ENCODE peak calls at places on chromosomes 5 and 9, in four cellular contexts. Y is K562, Z is A549, L is HepG2. J is an unnamed sample.
A peak's percentile ranks its signal among the peaks of the same experiment; 100 is the strongest.

GRCh38 chr5:172411423-172412111 is 42.8 kb downstream of the SH3PXD2B start:
- DNase-seq in L (no peak), Z (no peak), Y (no peak), J (no peak)

GRCh38 chr5:78638423-78638822 is 10.1 kb downstream of the LHFPL2 start:
- DNase-seq in L (peak; percentile 56), Y (no peak), Z (peak; percentile 84), J (no peak)

GRCh38 chr9:28032178-28032532 is 458.9 kb upstream of the C9orf72 start:
- DNase-seq in L (no peak), Z (no peak), Y (no peak), J (no peak)

GRCh38 chr9:129613520-129614175 is 7.3 kb downstream of the C9orf50 start:
- DNase-seq in Y (no peak), L (no peak), Z (no peak), J (no peak)

GRCh38 chr9:80976417-80976816 is 712.9 kb downstream of the TLE1 start:
- DNase-seq in L (no peak), Z (no peak), Y (no peak), J (no peak)

GRCh38 chr5:9358961-9359686 is 186.8 kb downstream of the SEMA5A start:
- DNase-seq in Y (no peak), Z (no peak), L (no peak), J (no peak)

GRCh38 chr5:74626386-74627222 is 13.9 kb downstream of the ENC1 start:
- DNase-seq in L (no peak), Z (no peak), Y (no peak), J (no peak)

GRCh38 chr5:146048994-146049703 is 56.2 kb downstream of the PLAC8L1 start:
- DNase-seq in Z (peak; percentile 81), L (peak; percentile 66), Y (peak; percentile 78), J (peak; percentile 64)

GRCh38 chr9:70602364-70603019 is 188.0 kb upstream of the KLF9 start:
- DNase-seq in Z (peak; percentile 59), L (peak; percentile 64), Y (peak; percentile 55), J (peak; percentile 52)

GRCh38 chr5:81353189-81353588 is 40.7 kb downstream of the ACOT12 start:
- DNase-seq in Z (no peak), L (peak; percentile 85), Y (no peak), J (no peak)

GRCh38 chr5:81429363-81429762 is 35.4 kb upstream of the ACOT12 start:
- DNase-seq in L (no peak), Y (no peak), Z (no peak), J (no peak)

GRCh38 chr5:103393131-103393754 is 134.7 kb downstream of the MACIR start:
- DNase-seq in L (no peak), Y (no peak), Z (no peak), J (no peak)

GRCh38 chr5:142478116-142478515 is 153.3 kb upstream of the SPRY4 start:
- DNase-seq in L (no peak), Z (no peak), Y (no peak), J (no peak)

GRCh38 chr5:34655354-34655991 is 655 bp upstream of the RAI14 start:
- DNase-seq in L (peak; percentile 33), Z (peak; percentile 61), Y (peak; percentile 70), J (peak; percentile 38)

GRCh38 chr9:75797181-75797580 is 93.3 kb upstream of the PCSK5 start:
- DNase-seq in Z (no peak), Y (no peak), L (no peak), J (no peak)

GRCh38 chr9:130447193-130447816 is 2.5 kb downstream of the ASS1 start:
- DNase-seq in Z (no peak), L (no peak), Y (no peak), J (no peak)

GRCh38 chr5:35877655-35878054 is 21.0 kb downstream of the IL7R start:
- DNase-seq in Y (no peak), Z (no peak), L (no peak), J (no peak)

GRCh38 chr9:133119461-133120342 is 1.3 kb downstream of the RALGDS start:
- DNase-seq in Z (no peak), L (no peak), Y (no peak), J (no peak)

DNA sequence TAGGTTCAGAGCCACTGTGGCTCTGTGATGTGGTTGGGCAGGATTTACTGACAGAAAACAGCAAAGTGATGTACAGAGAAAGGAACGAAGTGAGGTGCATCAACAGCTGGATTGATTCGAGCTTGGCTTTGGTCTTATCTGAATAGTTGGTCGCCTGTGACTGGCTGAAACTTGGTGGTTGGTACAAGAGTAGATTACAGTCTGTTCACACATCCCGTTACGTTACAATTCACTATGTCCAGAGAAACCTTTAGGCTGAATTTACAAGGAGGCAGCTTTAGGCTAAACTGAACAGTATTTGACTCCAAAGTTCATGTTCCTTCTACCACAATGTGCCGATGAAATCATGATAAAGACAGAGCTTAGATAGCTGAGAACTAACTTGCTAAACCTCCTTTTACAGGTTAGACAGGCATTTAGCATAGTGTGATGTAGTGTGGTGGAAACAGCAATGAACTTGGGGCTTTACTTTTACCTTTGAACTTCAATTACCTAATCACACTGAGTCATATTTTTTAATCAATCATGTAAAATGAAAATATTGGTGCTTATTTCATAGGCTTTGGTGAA is 210.2 kb upstream of the PUM3 start:
- DNase-seq in Z (no peak), L (peak; percentile 16), Y (no peak), J (no peak)
- TF ChIP-seq NR3C1 in Z (no peak), L (no peak), Y (no peak), J (no peak)

GRCh38 chr5:58236498-58236897 is 223.4 kb downstream of the PLK2 start:
- DNase-seq in L (no peak), Z (no peak), Y (no peak), J (no peak)

GRCh38 chr5:58241383-58241782 is 218.5 kb downstream of the PLK2 start:
- DNase-seq in L (no peak), Z (no peak), Y (no peak), J (no peak)

GRCh38 chr5:58239731-58240130 is 220.2 kb downstream of the PLK2 start:
- DNase-seq in Y (no peak), L (no peak), Z (no peak), J (no peak)

GRCh38 chr5:58240286-58240685 is 219.6 kb downstream of the PLK2 start:
- DNase-seq in Y (no peak), Z (peak; percentile 11), L (no peak), J (no peak)

DNA sequence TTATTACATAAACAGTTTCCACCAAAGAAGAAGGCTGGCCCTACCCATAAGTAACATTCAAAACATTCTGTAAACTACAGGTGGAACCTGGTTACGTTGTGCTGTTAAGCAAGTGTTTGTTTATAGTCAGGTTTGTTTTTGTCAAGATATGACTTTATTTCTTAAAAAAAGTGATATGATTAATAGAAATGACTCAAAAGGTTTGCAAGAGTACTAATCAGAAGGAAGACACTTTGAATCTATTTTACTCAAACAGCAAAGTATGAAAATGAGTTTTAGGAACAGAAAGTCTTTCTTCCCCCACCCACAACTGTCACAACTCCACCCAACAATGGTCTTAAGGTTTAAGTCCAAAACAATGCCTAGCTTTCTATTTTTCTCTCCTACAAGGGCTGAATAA is 220.8 kb downstream of the PLK2 start:
- DNase-seq in Z (no peak), L (no peak), Y (no peak), J (no peak)
- TF ChIP-seq NR3C1 in Z (no peak), L (no peak), Y (no peak), J (no peak)

DNA sequence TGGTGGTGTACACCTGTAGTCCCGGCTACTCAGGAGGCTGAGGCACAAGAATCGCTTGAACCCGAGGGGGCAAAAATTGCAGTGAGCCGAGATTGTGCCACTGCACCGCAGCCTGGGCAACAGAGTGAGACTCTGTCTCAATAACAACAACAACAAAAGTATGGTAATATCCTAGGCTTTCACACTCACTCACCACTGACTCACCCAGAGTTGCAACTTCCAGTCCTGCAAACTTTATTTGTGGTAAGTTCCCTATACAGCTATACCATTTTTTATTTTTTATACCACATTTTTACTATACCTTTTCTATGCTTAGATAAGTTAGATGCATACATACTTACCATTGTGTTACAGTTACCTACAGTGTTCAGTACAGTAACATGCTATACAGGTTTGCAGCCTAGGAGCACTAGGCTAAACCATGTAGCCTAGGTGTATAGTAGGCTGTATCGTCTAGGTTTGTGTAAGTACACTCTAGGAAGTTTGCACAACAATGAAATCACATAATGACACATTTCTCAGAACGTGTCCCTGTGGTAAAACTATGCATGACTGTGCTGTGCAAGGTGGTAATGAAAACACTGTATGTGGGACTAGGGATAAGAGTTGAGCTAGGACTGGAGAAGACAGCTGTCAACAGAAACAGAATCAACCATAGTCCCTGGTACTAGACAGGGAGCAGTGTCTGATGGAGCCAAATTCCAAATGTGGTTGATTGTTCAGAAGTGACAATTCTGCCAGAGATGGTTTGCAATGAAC is 109.5 kb upstream of the RAD23B start:
- DNase-seq in Y (no peak), L (no peak), Z (no peak), J (no peak)
- TF ChIP-seq NR3C1 in Y (no peak), L (no peak), Z (no peak), J (no peak)

DNA sequence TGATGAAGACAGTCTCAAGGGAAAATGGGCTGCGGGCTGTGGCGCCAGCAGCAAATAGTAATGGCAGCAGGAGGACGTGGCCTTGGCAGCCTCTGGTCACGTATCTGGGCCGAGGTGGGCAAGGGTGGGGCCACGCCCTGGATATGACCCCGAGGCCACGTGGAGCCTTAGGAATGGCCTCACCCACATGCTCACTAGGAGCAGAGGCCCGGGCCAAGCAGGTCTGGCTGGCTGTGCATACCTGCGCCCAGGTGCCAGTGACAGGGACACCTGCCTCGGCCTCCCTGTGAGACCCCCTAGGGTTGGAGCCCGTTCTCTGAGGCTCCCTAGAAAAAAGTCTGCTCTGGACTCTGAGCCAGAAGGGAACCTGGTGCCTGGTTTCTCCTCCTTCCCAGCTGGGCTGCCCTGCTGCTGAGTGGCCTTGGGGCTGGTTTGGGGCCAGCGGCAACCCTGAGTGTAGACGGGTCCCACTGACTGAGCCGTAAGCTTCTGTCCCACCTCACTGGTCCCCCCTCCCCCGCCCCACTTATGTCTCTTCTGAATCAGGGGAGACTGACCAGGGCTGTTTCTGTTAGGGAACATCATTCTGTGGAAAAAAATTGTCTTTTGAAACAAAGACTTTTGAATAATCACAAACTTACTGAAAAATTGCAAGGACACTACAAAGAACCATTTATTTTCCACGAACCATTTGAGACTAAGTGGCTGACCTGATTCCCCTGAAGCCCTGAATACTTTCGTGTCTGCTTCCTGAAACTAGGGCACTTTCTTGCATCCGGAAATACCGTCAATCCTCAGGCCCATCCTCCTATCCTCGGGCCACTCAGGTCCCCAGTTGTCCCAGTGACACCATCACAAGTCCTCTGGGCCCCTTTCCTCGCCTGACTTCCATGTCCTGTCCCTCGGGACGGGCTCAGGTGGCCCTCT is 60.8 kb downstream of the WNK2 start:
- DNase-seq in Z (no peak), L (no peak), Y (no peak), J (no peak)
- TF ChIP-seq NR3C1 in Z (no peak), L (no peak), Y (no peak), J (no peak)

DNA sequence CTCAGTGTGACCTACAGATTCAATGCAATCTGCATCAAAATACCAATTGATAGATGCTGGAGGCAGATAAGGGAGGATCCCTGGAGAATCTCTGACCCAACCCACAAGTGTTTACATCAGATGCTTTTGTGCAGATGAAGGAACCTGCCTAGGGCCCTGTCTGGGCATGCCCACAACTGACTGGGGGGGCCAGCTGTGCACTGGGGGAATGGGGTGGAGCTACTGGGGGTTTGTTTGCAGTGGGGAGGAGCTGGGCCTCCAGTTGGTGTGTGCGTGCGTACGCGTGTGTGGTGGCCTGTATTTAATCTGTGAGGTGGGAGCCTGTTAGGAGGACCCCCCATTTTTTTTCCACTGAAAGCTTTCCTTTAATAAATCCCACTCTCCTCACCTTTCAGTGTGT is 244.9 kb downstream of the TRIM36 start:
- DNase-seq in Y (no peak), Z (no peak), L (no peak), J (no peak)
- TF ChIP-seq NR3C1 in Y (no peak), Z (no peak), L (no peak), J (no peak)

GRCh38 chr5:150129813-150130492 is 25.7 kb downstream of the PDGFRB start:
- DNase-seq in Z (peak; percentile 94), L (peak; percentile 67), Y (peak; percentile 88), J (peak; percentile 78)
- TF ChIP-seq NR3C1 in Z (no peak), L (no peak), Y (no peak), J (no peak)

J was measured in WTC11.